ENCODE peak calls at places on chromosome 7, in seven cellular contexts. One of them, this sample, is unnamed.

GRCh38 chr7:30164567-30164966 is 29.8 kb downstream of the MTURN start:
- DNase-seq in left cardiac atrium: no peak
- DNase-seq in naive thymus-derived CD4-positive, alpha-beta T cell: no peak
- DNase-seq in fibroblast of the conjunctiva: peak
- DNase-seq in NCI-H1417 treated with DMSO at 0.1 percent for 48 hours: peak
- DNase-seq in stimulated activated naive B cell treated with anti-CD40 and anti-IgM and Interleukin-4, amounts not matched to agents 10 μg/mL and 1 μg/mL and 100 μg/mL, for 72 hours: no peak
- DNase-seq in lung: no peak
- DNase-seq in this sample: no peak

GRCh38 chr7:93910076-93910994 is 4.0 kb downstream of the GNGT1 start:
- DNase-seq in lung: no peak
- DNase-seq in NCI-H1417 treated with DMSO at 0.1 percent for 48 hours: no peak
- DNase-seq in left cardiac atrium: peak
- DNase-seq in naive thymus-derived CD4-positive, alpha-beta T cell: no peak
- DNase-seq in stimulated activated naive B cell treated with anti-CD40 and anti-IgM and Interleukin-4, amounts not matched to agents 10 μg/mL and 1 μg/mL and 100 μg/mL, for 72 hours: no peak
- DNase-seq in fibroblast of the conjunctiva: peak
- DNase-seq in this sample: no peak

GRCh38 chr7:98930464-98930863 is 52.1 kb downstream of the TRRAP start:
- DNase-seq in fibroblast of the conjunctiva: no peak
- DNase-seq in lung: no peak
- DNase-seq in left cardiac atrium: no peak
- DNase-seq in naive thymus-derived CD4-positive, alpha-beta T cell: no peak
- DNase-seq in NCI-H1417 treated with DMSO at 0.1 percent for 48 hours: no peak
- DNase-seq in stimulated activated naive B cell treated with anti-CD40 and anti-IgM and Interleukin-4, amounts not matched to agents 10 μg/mL and 1 μg/mL and 100 μg/mL, for 72 hours: no peak
- DNase-seq in this sample: no peak

GRCh38 chr7:151631149-151631967 is 111.7 kb upstream of the RHEB start:
- DNase-seq in naive thymus-derived CD4-positive, alpha-beta T cell: no peak
- DNase-seq in lung: no peak
- DNase-seq in left cardiac atrium: no peak
- DNase-seq in fibroblast of the conjunctiva: no peak
- DNase-seq in stimulated activated naive B cell treated with anti-CD40 and anti-IgM and Interleukin-4, amounts not matched to agents 10 μg/mL and 1 μg/mL and 100 μg/mL, for 72 hours: no peak
- DNase-seq in NCI-H1417 treated with DMSO at 0.1 percent for 48 hours: no peak
- DNase-seq in this sample: no peak

GRCh38 chr7:133081119-133081604 is 728 bp downstream of the CHCHD3 start:
- DNase-seq in NCI-H1417 treated with DMSO at 0.1 percent for 48 hours: no peak
- DNase-seq in stimulated activated naive B cell treated with anti-CD40 and anti-IgM and Interleukin-4, amounts not matched to agents 10 μg/mL and 1 μg/mL and 100 μg/mL, for 72 hours: no peak
- DNase-seq in left cardiac atrium: peak
- DNase-seq in lung: no peak
- DNase-seq in naive thymus-derived CD4-positive, alpha-beta T cell: no peak
- DNase-seq in fibroblast of the conjunctiva: no peak
- DNase-seq in this sample: no peak

GRCh38 chr7:16850772-16851466 is 30.9 kb downstream of the AGR3 start:
- DNase-seq in naive thymus-derived CD4-positive, alpha-beta T cell: no peak
- DNase-seq in left cardiac atrium: no peak
- DNase-seq in fibroblast of the conjunctiva: no peak
- DNase-seq in stimulated activated naive B cell treated with anti-CD40 and anti-IgM and Interleukin-4, amounts not matched to agents 10 μg/mL and 1 μg/mL and 100 μg/mL, for 72 hours: no peak
- DNase-seq in NCI-H1417 treated with DMSO at 0.1 percent for 48 hours: no peak
- DNase-seq in lung: no peak
- DNase-seq in this sample: no peak

GRCh38 chr7:155629171-155629570 is 15.3 kb upstream of the RBM33 start:
- DNase-seq in stimulated activated naive B cell treated with anti-CD40 and anti-IgM and Interleukin-4, amounts not matched to agents 10 μg/mL and 1 μg/mL and 100 μg/mL, for 72 hours: no peak
- DNase-seq in NCI-H1417 treated with DMSO at 0.1 percent for 48 hours: no peak
- DNase-seq in lung: no peak
- DNase-seq in fibroblast of the conjunctiva: no peak
- DNase-seq in naive thymus-derived CD4-positive, alpha-beta T cell: no peak
- DNase-seq in left cardiac atrium: no peak
- DNase-seq in this sample: no peak

GRCh38 chr7:48708635-48709034 is 215.7 kb upstream of the CDC14C start:
- DNase-seq in fibroblast of the conjunctiva: no peak
- DNase-seq in left cardiac atrium: no peak
- DNase-seq in lung: no peak
- DNase-seq in NCI-H1417 treated with DMSO at 0.1 percent for 48 hours: no peak
- DNase-seq in naive thymus-derived CD4-positive, alpha-beta T cell: no peak
- DNase-seq in stimulated activated naive B cell treated with anti-CD40 and anti-IgM and Interleukin-4, amounts not matched to agents 10 μg/mL and 1 μg/mL and 100 μg/mL, for 72 hours: no peak
- DNase-seq in this sample: no peak

GRCh38 chr7:107501593-107501992 is 31.7 kb downstream of the GPR22 start:
- DNase-seq in naive thymus-derived CD4-positive, alpha-beta T cell: no peak
- DNase-seq in left cardiac atrium: no peak
- DNase-seq in NCI-H1417 treated with DMSO at 0.1 percent for 48 hours: no peak
- DNase-seq in stimulated activated naive B cell treated with anti-CD40 and anti-IgM and Interleukin-4, amounts not matched to agents 10 μg/mL and 1 μg/mL and 100 μg/mL, for 72 hours: no peak
- DNase-seq in lung: no peak
- DNase-seq in fibroblast of the conjunctiva: peak
- DNase-seq in this sample: no peak

GRCh38 chr7:37482953-37483352 is 34.3 kb upstream of the ELMO1 start:
- DNase-seq in NCI-H1417 treated with DMSO at 0.1 percent for 48 hours: no peak
- DNase-seq in left cardiac atrium: no peak
- DNase-seq in naive thymus-derived CD4-positive, alpha-beta T cell: no peak
- DNase-seq in stimulated activated naive B cell treated with anti-CD40 and anti-IgM and Interleukin-4, amounts not matched to agents 10 μg/mL and 1 μg/mL and 100 μg/mL, for 72 hours: no peak
- DNase-seq in fibroblast of the conjunctiva: no peak
- DNase-seq in lung: no peak
- DNase-seq in this sample: no peak

GRCh38 chr7:84647797-84648762 is 453.5 kb upstream of the SEMA3A start:
- DNase-seq in NCI-H1417 treated with DMSO at 0.1 percent for 48 hours: no peak
- DNase-seq in lung: no peak
- DNase-seq in naive thymus-derived CD4-positive, alpha-beta T cell: no peak
- DNase-seq in fibroblast of the conjunctiva: peak
- DNase-seq in left cardiac atrium: no peak
- DNase-seq in stimulated activated naive B cell treated with anti-CD40 and anti-IgM and Interleukin-4, amounts not matched to agents 10 μg/mL and 1 μg/mL and 100 μg/mL, for 72 hours: no peak
- DNase-seq in this sample: no peak

GRCh38 chr7:85014936-85015335 is 171.9 kb downstream of the SEMA3D start:
- DNase-seq in naive thymus-derived CD4-positive, alpha-beta T cell: no peak
- DNase-seq in NCI-H1417 treated with DMSO at 0.1 percent for 48 hours: no peak
- DNase-seq in fibroblast of the conjunctiva: no peak
- DNase-seq in lung: no peak
- DNase-seq in left cardiac atrium: no peak
- DNase-seq in stimulated activated naive B cell treated with anti-CD40 and anti-IgM and Interleukin-4, amounts not matched to agents 10 μg/mL and 1 μg/mL and 100 μg/mL, for 72 hours: no peak
- DNase-seq in this sample: no peak

GRCh38 chr7:141208539-141208938 is 134.7 kb downstream of the TMEM178B start:
- DNase-seq in naive thymus-derived CD4-positive, alpha-beta T cell: no peak
- DNase-seq in NCI-H1417 treated with DMSO at 0.1 percent for 48 hours: no peak
- DNase-seq in lung: peak
- DNase-seq in fibroblast of the conjunctiva: no peak
- DNase-seq in left cardiac atrium: no peak
- DNase-seq in stimulated activated naive B cell treated with anti-CD40 and anti-IgM and Interleukin-4, amounts not matched to agents 10 μg/mL and 1 μg/mL and 100 μg/mL, for 72 hours: no peak
- DNase-seq in this sample: no peak

GRCh38 chr7:148238926-148239325 is 351.6 kb upstream of the C7orf33 start:
- DNase-seq in NCI-H1417 treated with DMSO at 0.1 percent for 48 hours: no peak
- DNase-seq in left cardiac atrium: no peak
- DNase-seq in fibroblast of the conjunctiva: no peak
- DNase-seq in naive thymus-derived CD4-positive, alpha-beta T cell: no peak
- DNase-seq in stimulated activated naive B cell treated with anti-CD40 and anti-IgM and Interleukin-4, amounts not matched to agents 10 μg/mL and 1 μg/mL and 100 μg/mL, for 72 hours: no peak
- DNase-seq in lung: no peak
- DNase-seq in this sample: no peak

GRCh38 chr7:33669251-33669670 is 236.1 kb upstream of the BMPER start:
- DNase-seq in fibroblast of the conjunctiva: no peak
- DNase-seq in NCI-H1417 treated with DMSO at 0.1 percent for 48 hours: peak
- DNase-seq in left cardiac atrium: no peak
- DNase-seq in naive thymus-derived CD4-positive, alpha-beta T cell: no peak
- DNase-seq in stimulated activated naive B cell treated with anti-CD40 and anti-IgM and Interleukin-4, amounts not matched to agents 10 μg/mL and 1 μg/mL and 100 μg/mL, for 72 hours: no peak
- DNase-seq in lung: no peak
- DNase-seq in this sample: no peak

GRCh38 chr7:1085910-1086421 is 1.9 kb upstream of the GPER1 start:
- DNase-seq in left cardiac atrium: no peak
- DNase-seq in stimulated activated naive B cell treated with anti-CD40 and anti-IgM and Interleukin-4, amounts not matched to agents 10 μg/mL and 1 μg/mL and 100 μg/mL, for 72 hours: no peak
- DNase-seq in NCI-H1417 treated with DMSO at 0.1 percent for 48 hours: no peak
- DNase-seq in fibroblast of the conjunctiva: no peak
- DNase-seq in lung: no peak
- DNase-seq in naive thymus-derived CD4-positive, alpha-beta T cell: no peak
- DNase-seq in this sample: no peak

GRCh38 chr7:157002819-157003421 is 7.5 kb downstream of the MNX1 start:
- DNase-seq in NCI-H1417 treated with DMSO at 0.1 percent for 48 hours: no peak
- DNase-seq in stimulated activated naive B cell treated with anti-CD40 and anti-IgM and Interleukin-4, amounts not matched to agents 10 μg/mL and 1 μg/mL and 100 μg/mL, for 72 hours: no peak
- DNase-seq in fibroblast of the conjunctiva: no peak
- DNase-seq in lung: no peak
- DNase-seq in naive thymus-derived CD4-positive, alpha-beta T cell: no peak
- DNase-seq in left cardiac atrium: no peak
- DNase-seq in this sample: no peak

GRCh38 chr7:157954901-157955300 is 618.1 kb downstream of the DNAJB6 start:
- DNase-seq in stimulated activated naive B cell treated with anti-CD40 and anti-IgM and Interleukin-4, amounts not matched to agents 10 μg/mL and 1 μg/mL and 100 μg/mL, for 72 hours: no peak
- DNase-seq in lung: no peak
- DNase-seq in NCI-H1417 treated with DMSO at 0.1 percent for 48 hours: no peak
- DNase-seq in left cardiac atrium: no peak
- DNase-seq in naive thymus-derived CD4-positive, alpha-beta T cell: no peak
- DNase-seq in fibroblast of the conjunctiva: no peak
- DNase-seq in this sample: no peak

GRCh38 chr7:12801107-12801506 is 113.7 kb downstream of the ARL4A start:
- DNase-seq in naive thymus-derived CD4-positive, alpha-beta T cell: no peak
- DNase-seq in lung: no peak
- DNase-seq in stimulated activated naive B cell treated with anti-CD40 and anti-IgM and Interleukin-4, amounts not matched to agents 10 μg/mL and 1 μg/mL and 100 μg/mL, for 72 hours: no peak
- DNase-seq in NCI-H1417 treated with DMSO at 0.1 percent for 48 hours: no peak
- DNase-seq in fibroblast of the conjunctiva: no peak
- DNase-seq in left cardiac atrium: no peak
- DNase-seq in this sample: no peak

GRCh38 chr7:92969061-92969460 is 132.7 kb upstream of the CDK6 start:
- DNase-seq in fibroblast of the conjunctiva: no peak
- DNase-seq in NCI-H1417 treated with DMSO at 0.1 percent for 48 hours: no peak
- DNase-seq in left cardiac atrium: no peak
- DNase-seq in naive thymus-derived CD4-positive, alpha-beta T cell: no peak
- DNase-seq in lung: no peak
- DNase-seq in stimulated activated naive B cell treated with anti-CD40 and anti-IgM and Interleukin-4, amounts not matched to agents 10 μg/mL and 1 μg/mL and 100 μg/mL, for 72 hours: no peak
- DNase-seq in this sample: no peak

GRCh38 chr7:33494473-33494872 is 365.1 kb downstream of the BBS9 start:
- DNase-seq in NCI-H1417 treated with DMSO at 0.1 percent for 48 hours: peak
- DNase-seq in naive thymus-derived CD4-positive, alpha-beta T cell: no peak
- DNase-seq in lung: no peak
- DNase-seq in left cardiac atrium: no peak
- DNase-seq in fibroblast of the conjunctiva: no peak
- DNase-seq in stimulated activated naive B cell treated with anti-CD40 and anti-IgM and Interleukin-4, amounts not matched to agents 10 μg/mL and 1 μg/mL and 100 μg/mL, for 72 hours: no peak
- DNase-seq in this sample: no peak

GRCh38 chr7:6234384-6234783 is 38.0 kb downstream of the CYTH3 start:
- DNase-seq in lung: no peak
- DNase-seq in NCI-H1417 treated with DMSO at 0.1 percent for 48 hours: no peak
- DNase-seq in naive thymus-derived CD4-positive, alpha-beta T cell: no peak
- DNase-seq in fibroblast of the conjunctiva: no peak
- DNase-seq in stimulated activated naive B cell treated with anti-CD40 and anti-IgM and Interleukin-4, amounts not matched to agents 10 μg/mL and 1 μg/mL and 100 μg/mL, for 72 hours: peak
- DNase-seq in left cardiac atrium: no peak
- DNase-seq in this sample: no peak

GRCh38 chr7:5525271-5526189 is 101.9 kb upstream of the TNRC18 start:
- DNase-seq in lung: no peak
- DNase-seq in fibroblast of the conjunctiva: no peak
- DNase-seq in left cardiac atrium: no peak
- DNase-seq in stimulated activated naive B cell treated with anti-CD40 and anti-IgM and Interleukin-4, amounts not matched to agents 10 μg/mL and 1 μg/mL and 100 μg/mL, for 72 hours: no peak
- DNase-seq in naive thymus-derived CD4-positive, alpha-beta T cell: peak
- DNase-seq in NCI-H1417 treated with DMSO at 0.1 percent for 48 hours: no peak
- DNase-seq in this sample: no peak

GRCh38 chr7:103149808-103150180 is 895 bp upstream of the NAPEPLD start:
- DNase-seq in naive thymus-derived CD4-positive, alpha-beta T cell: no peak
- DNase-seq in lung: no peak
- DNase-seq in stimulated activated naive B cell treated with anti-CD40 and anti-IgM and Interleukin-4, amounts not matched to agents 10 μg/mL and 1 μg/mL and 100 μg/mL, for 72 hours: no peak
- DNase-seq in NCI-H1417 treated with DMSO at 0.1 percent for 48 hours: no peak
- DNase-seq in fibroblast of the conjunctiva: no peak
- DNase-seq in left cardiac atrium: no peak
- DNase-seq in this sample: no peak

GRCh38 chr7:108190891-108191290 is 60.7 kb upstream of the LAMB4 start:
- DNase-seq in fibroblast of the conjunctiva: no peak
- DNase-seq in left cardiac atrium: no peak
- DNase-seq in NCI-H1417 treated with DMSO at 0.1 percent for 48 hours: no peak
- DNase-seq in stimulated activated naive B cell treated with anti-CD40 and anti-IgM and Interleukin-4, amounts not matched to agents 10 μg/mL and 1 μg/mL and 100 μg/mL, for 72 hours: no peak
- DNase-seq in lung: no peak
- DNase-seq in naive thymus-derived CD4-positive, alpha-beta T cell: no peak
- DNase-seq in this sample: no peak

GRCh38 chr7:101096331-101096956 is 11.2 kb downstream of the TRIM56 start:
- DNase-seq in left cardiac atrium: no peak
- DNase-seq in NCI-H1417 treated with DMSO at 0.1 percent for 48 hours: no peak
- DNase-seq in fibroblast of the conjunctiva: no peak
- DNase-seq in stimulated activated naive B cell treated with anti-CD40 and anti-IgM and Interleukin-4, amounts not matched to agents 10 μg/mL and 1 μg/mL and 100 μg/mL, for 72 hours: no peak
- DNase-seq in naive thymus-derived CD4-positive, alpha-beta T cell: no peak
- DNase-seq in lung: no peak
- DNase-seq in this sample: no peak

GRCh38 chr7:129530881-129531391 is 28.6 kb downstream of the SMKR1 start:
- DNase-seq in left cardiac atrium: no peak
- DNase-seq in fibroblast of the conjunctiva: no peak
- DNase-seq in NCI-H1417 treated with DMSO at 0.1 percent for 48 hours: no peak
- DNase-seq in stimulated activated naive B cell treated with anti-CD40 and anti-IgM and Interleukin-4, amounts not matched to agents 10 μg/mL and 1 μg/mL and 100 μg/mL, for 72 hours: no peak
- DNase-seq in lung: no peak
- DNase-seq in naive thymus-derived CD4-positive, alpha-beta T cell: no peak
- DNase-seq in this sample: no peak

GRCh38 chr7:151550601-151551286 is 31.0 kb upstream of the RHEB start:
- DNase-seq in left cardiac atrium: no peak
- DNase-seq in naive thymus-derived CD4-positive, alpha-beta T cell: no peak
- DNase-seq in stimulated activated naive B cell treated with anti-CD40 and anti-IgM and Interleukin-4, amounts not matched to agents 10 μg/mL and 1 μg/mL and 100 μg/mL, for 72 hours: no peak
- DNase-seq in fibroblast of the conjunctiva: no peak
- DNase-seq in NCI-H1417 treated with DMSO at 0.1 percent for 48 hours: no peak
- DNase-seq in lung: peak
- DNase-seq in this sample: no peak

GRCh38 chr7:5567810-5568209 is 144.2 kb upstream of the TNRC18 start:
- DNase-seq in fibroblast of the conjunctiva: no peak
- DNase-seq in left cardiac atrium: no peak
- DNase-seq in naive thymus-derived CD4-positive, alpha-beta T cell: peak
- DNase-seq in stimulated activated naive B cell treated with anti-CD40 and anti-IgM and Interleukin-4, amounts not matched to agents 10 μg/mL and 1 μg/mL and 100 μg/mL, for 72 hours: no peak
- DNase-seq in lung: no peak
- DNase-seq in NCI-H1417 treated with DMSO at 0.1 percent for 48 hours: no peak
- DNase-seq in this sample: no peak

GRCh38 chr7:33421384-33421783 is 292.0 kb downstream of the BBS9 start:
- DNase-seq in lung: no peak
- DNase-seq in fibroblast of the conjunctiva: no peak
- DNase-seq in naive thymus-derived CD4-positive, alpha-beta T cell: no peak
- DNase-seq in left cardiac atrium: no peak
- DNase-seq in NCI-H1417 treated with DMSO at 0.1 percent for 48 hours: no peak
- DNase-seq in stimulated activated naive B cell treated with anti-CD40 and anti-IgM and Interleukin-4, amounts not matched to agents 10 μg/mL and 1 μg/mL and 100 μg/mL, for 72 hours: no peak
- DNase-seq in this sample: no peak

GRCh38 chr7:85000973-85001372 is 185.9 kb downstream of the SEMA3D start:
- DNase-seq in naive thymus-derived CD4-positive, alpha-beta T cell: no peak
- DNase-seq in fibroblast of the conjunctiva: no peak
- DNase-seq in NCI-H1417 treated with DMSO at 0.1 percent for 48 hours: no peak
- DNase-seq in lung: no peak
- DNase-seq in stimulated activated naive B cell treated with anti-CD40 and anti-IgM and Interleukin-4, amounts not matched to agents 10 μg/mL and 1 μg/mL and 100 μg/mL, for 72 hours: no peak
- DNase-seq in left cardiac atrium: no peak
- DNase-seq in this sample: no peak